ENCODE peak calls at places on chromosome 11, in nine cellular contexts. K is sigmoid colon; R is AG04450; X is Right ventricle myocardium superior; M is heart left ventricle; N is stimulated activated naive CD4-positive, alpha-beta T cell; Y is LHCN-M2; E is HCT116; C is naive thymus-derived CD8-positive, alpha-beta T cell. V is an unnamed sample.
A peak's percentile ranks its signal among the peaks of the same experiment; 100 is the strongest.

GRCh38 chr11:1844221-1845094 is 5.7 kb downstream of the TNNI2 start:
- DNase-seq in K (no peak), N (no peak), X (peak; percentile 83), E (no peak), C (peak; percentile 31), Y (no peak), M (no peak), R (no peak), V (no peak)

GRCh38 chr11:3857628-3858027 is 2.2 kb downstream of the STIM1 start:
- DNase-seq in M (no peak), X (no peak), C (no peak), N (no peak), K (no peak), R (no peak), E (no peak), Y (no peak), V (no peak)

GRCh38 chr11:95024958-95025357 is at the start of gene KDM4E:
- DNase-seq in Y (no peak), N (no peak), E (no peak), K (no peak), R (no peak), C (no peak), M (no peak), X (no peak), V (no peak)

GRCh38 chr11:6457581-6458320 is 16.0 kb downstream of the TRIM3 start:
- DNase-seq in X (no peak), N (no peak), K (no peak), E (no peak), Y (no peak), R (no peak), C (no peak), M (no peak), V (no peak)

GRCh38 chr11:3109434-3109833 is 52.2 kb upstream of the CARS1 start:
- DNase-seq in M (no peak), N (no peak), R (no peak), X (peak; percentile 12), E (no peak), Y (no peak), C (no peak), K (no peak), V (no peak)

GRCh38 chr11:17021550-17021949 is 7.3 kb upstream of the PLEKHA7 start:
- DNase-seq in R (no peak), E (no peak), K (no peak), X (no peak), Y (no peak), M (no peak), C (no peak), N (no peak), V (no peak)

GRCh38 chr11:72179804-72180396 is 12.0 kb upstream of the FOLR1 start:
- DNase-seq in M (no peak), X (no peak), Y (no peak), C (no peak), N (no peak), E (no peak), K (no peak), R (no peak), V (peak; percentile 52)

GRCh38 chr11:22828373-22828772 is 1.2 kb downstream of the SVIP start:
- DNase-seq in K (no peak), N (no peak), C (no peak), Y (no peak), M (no peak), E (no peak), R (no peak), X (no peak), V (no peak)

GRCh38 chr11:67238894-67239794 is 27.1 kb upstream of the GRK2 start:
- DNase-seq in X (no peak), N (no peak), R (no peak), C (no peak), K (no peak), M (no peak), Y (no peak), E (no peak), V (no peak)

GRCh38 chr11:87141322-87141721 is 103.6 kb downstream of the TMEM135 start:
- DNase-seq in X (no peak), M (no peak), Y (no peak), N (no peak), E (no peak), C (no peak), R (no peak), K (no peak), V (no peak)

GRCh38 chr11:35629914-35630313 is 11.7 kb downstream of the FJX1 start:
- DNase-seq in K (no peak), X (no peak), E (peak; percentile 86), M (no peak), N (no peak), Y (peak; percentile 99), R (peak; percentile 97), C (no peak), V (peak; percentile 99)

GRCh38 chr11:123536690-123537437 is 106.8 kb downstream of the GRAMD1B start:
- DNase-seq in C (no peak), N (no peak), Y (peak; percentile 58), X (no peak), M (peak; percentile 70), R (no peak), K (no peak), E (no peak), V (peak; percentile 23)

GRCh38 chr11:57425565-57426438 is 1.1 kb downstream of the SLC43A3 start:
- DNase-seq in X (peak; percentile 81), M (peak; percentile 72), C (no peak), Y (peak; percentile 33), E (no peak), K (peak; percentile 94), N (no peak), R (no peak), V (peak; percentile 81)

GRCh38 chr11:66224226-66224850 is 44.1 kb upstream of the RAB1B start:
- DNase-seq in X (no peak), Y (no peak), E (no peak), C (no peak), N (no peak), R (no peak), M (no peak), K (no peak), V (no peak)

GRCh38 chr11:26649884-26650283 is 72.0 kb downstream of the SLC5A12 start:
- DNase-seq in E (peak; percentile 3), N (no peak), R (peak; percentile 32), M (peak; percentile 13), C (no peak), Y (peak; percentile 49), X (no peak), K (peak; percentile 64), V (peak; percentile 69)

GRCh38 chr11:119684361-119685072 is 44.5 kb downstream of the NECTIN1 start:
- DNase-seq in C (no peak), N (no peak), K (no peak), Y (peak; percentile 79), E (no peak), R (peak; percentile 16), M (no peak), X (no peak), V (peak; percentile 52)

GRCh38 chr11:86940122-86940777 is 14.9 kb downstream of the FZD4 start:
- DNase-seq in Y (peak; percentile 75), X (peak; percentile 69), E (no peak), K (peak; percentile 85), C (no peak), N (no peak), R (no peak), M (peak; percentile 70), V (peak; percentile 56)

GRCh38 chr11:46461461-46461927 is 69.9 kb upstream of the CHRM4 start:
- DNase-seq in C (no peak), N (no peak), K (no peak), M (no peak), E (no peak), R (no peak), Y (peak; percentile 30), X (no peak), V (peak; percentile 43)

GRCh38 chr11:30855383-30856006 is 269.3 kb upstream of the MPPED2 start:
- DNase-seq in K (no peak), E (no peak), R (no peak), C (no peak), M (no peak), N (no peak), Y (peak; percentile 30), X (no peak), V (peak; percentile 25)

GRCh38 chr11:43576834-43577521 is 103.6 kb upstream of the HSD17B12 start:
- DNase-seq in R (no peak), M (peak; percentile 48), N (no peak), X (peak; percentile 62), E (peak; percentile 12), C (no peak), K (no peak), Y (peak; percentile 46), V (peak; percentile 46)

GRCh38 chr11:9664276-9665171 is 647 bp downstream of the SWAP70 start:
- DNase-seq in C (no peak), R (no peak), M (peak; percentile 53), X (peak; percentile 48), K (peak; percentile 65), Y (peak; percentile 55), E (no peak), N (peak; percentile 45), V (peak; percentile 62)

GRCh38 chr11:117679464-117679863 is 117.6 kb downstream of the DSCAML1 start:
- DNase-seq in N (no peak), E (no peak), K (no peak), R (no peak), M (no peak), X (no peak), Y (no peak), C (no peak), V (no peak)

GRCh38 chr11:44270403-44271192 is 39.3 kb downstream of the ALX4 start:
- DNase-seq in K (no peak), M (no peak), C (no peak), X (no peak), N (no peak), Y (no peak), E (no peak), R (no peak), V (peak; percentile 33)

GRCh38 chr11:110000045-110000502 is 93.1 kb upstream of the ZC3H12C start:
- DNase-seq in Y (peak; percentile 98), E (peak; percentile 23), X (no peak), M (no peak), K (no peak), N (no peak), C (no peak), R (peak; percentile 85), V (peak; percentile 96)

GRCh38 chr11:42407379-42407778 is 904.4 kb upstream of the API5 start:
- DNase-seq in C (no peak), K (no peak), X (no peak), R (no peak), E (no peak), Y (no peak), M (no peak), N (no peak), V (no peak)

GRCh38 chr11:19403196-19403895 is 162.6 kb upstream of the E2F8 start:
- DNase-seq in C (no peak), E (no peak), K (no peak), N (no peak), X (no peak), Y (no peak), M (no peak), R (no peak), V (no peak)

GRCh38 chr11:130106381-130106780 is 36.7 kb downstream of the APLP2 start:
- DNase-seq in Y (no peak), N (no peak), E (no peak), M (no peak), K (no peak), R (no peak), C (no peak), X (no peak), V (no peak)

GRCh38 chr11:79185351-79185750 is 255.5 kb downstream of the TENM4 start:
- DNase-seq in Y (no peak), C (no peak), N (no peak), E (no peak), R (no peak), K (no peak), M (no peak), X (no peak), V (peak; percentile 31)

GRCh38 chr11:2268911-2269600 is 1.3 kb downstream of the ASCL2 start:
- DNase-seq in K (no peak), N (no peak), R (no peak), M (no peak), E (no peak), X (peak; percentile 71), C (no peak), Y (no peak), V (no peak)

GRCh38 chr11:109859325-109859724 is 233.9 kb upstream of the ZC3H12C start:
- DNase-seq in E (peak; percentile 95), N (no peak), R (peak; percentile 37), Y (peak; percentile 53), C (no peak), K (no peak), X (no peak), M (no peak), V (peak; percentile 56)